ENCODE peak calls at places on chromosome 6, in five cellular contexts. A is prostate gland, I is A549, R is Panc1, J is psoas muscle. B is an unnamed sample. For H3K4me1, the result is how much of the 10 kb centered on the place peaks cover.

GRCh38 chr6:15904651-15905376 is 224.1 kb upstream of the MYLIP start:
- DNase-seq in I (no peak), R (no peak), J (no peak), A (no peak), B (no peak)

GRCh38 chr6:168293641-168294530 is 25.7 kb downstream of the DACT2 start:
- DNase-seq in I (no peak), J (no peak), R (no peak), A (no peak), B (no peak)

GRCh38 chr6:105036371-105036770 is 79.5 kb downstream of the LIN28B start:
- DNase-seq in R (no peak), J (no peak), I (no peak), A (no peak), B (no peak)

GRCh38 chr6:50850223-50850751 is 31.6 kb downstream of the TFAP2B start:
- DNase-seq in J (no peak), I (no peak), A (no peak), R (no peak), B (no peak)

GRCh38 chr6:55664581-55665223 is 85.7 kb upstream of the HMGCLL1 start:
- DNase-seq in I (no peak), J (no peak), R (no peak), A (no peak), B (no peak)

GRCh38 chr6:84687487-84687886 is 76.9 kb downstream of the TBX18 start:
- DNase-seq in A (no peak), I (no peak), R (no peak), J (no peak), B (no peak)

GRCh38 chr6:96926425-96926824 is 1.9 kb downstream of the KLHL32 start:
- DNase-seq in I (no peak), J (no peak), R (no peak), A (no peak), B (no peak)

GRCh38 chr6:166715065-166715464 is 88.0 kb upstream of the RPS6KA2 start:
- DNase-seq in J (no peak), I (no peak), R (no peak), A (no peak), B (no peak)

GRCh38 chr6:20778460-20778859 is 244.2 kb downstream of the CDKAL1 start:
- DNase-seq in A (no peak), J (no peak), I (no peak), R (no peak), B (no peak)

GRCh38 chr6:148557796-148558457 is 188.9 kb upstream of the UST start:
- DNase-seq in I (no peak), A (no peak), J (no peak), R (no peak), B (no peak)

GRCh38 chr6:159181914-159182313 is 12.7 kb downstream of the FNDC1 start:
- DNase-seq in A (no peak), I (no peak), J (no peak), R (no peak), B (no peak)

GRCh38 chr6:126267621-126268020 is 72.3 kb upstream of the CENPW start:
- DNase-seq in A (no peak), I (no peak), J (no peak), R (no peak), B (no peak)

GRCh38 chr6:141491684-141492083 is 641.0 kb upstream of the GJE1 start:
- DNase-seq in J (no peak), I (no peak), A (no peak), R (no peak), B (no peak)

GRCh38 chr6:144481527-144481926 is 196.4 kb downstream of the UTRN start:
- DNase-seq in A (no peak), J (no peak), R (no peak), I (no peak), B (no peak)

GRCh38 chr6:72649032-72649984 is 27.4 kb downstream of the KCNQ5 start:
- DNase-seq in I (no peak), J (no peak), A (no peak), R (peak), B (no peak)

GRCh38 chr6:117602899-117603588 is 733 bp upstream of the GOPC start:
- DNase-seq in I (no peak), A (no peak), J (no peak), R (no peak), B (no peak)

GRCh38 chr6:122381494-122382083 is 17.9 kb upstream of the HSF2 start:
- DNase-seq in J (peak), A (peak), R (peak), I (peak), B (peak)

GRCh38 chr6:48813821-48814220 is 649.2 kb downstream of the MMUT start:
- DNase-seq in R (no peak), J (no peak), A (no peak), I (no peak), B (no peak)

GRCh38 chr6:100269189-100269588 is 195.5 kb downstream of the SIM1 start:
- DNase-seq in I (no peak), R (no peak), A (no peak), J (no peak), B (no peak)

GRCh38 chr6:12716298-12716853 is at the start of gene PHACTR1:
- DNase-seq in R (no peak), I (no peak), J (no peak), A (no peak), B (no peak)

GRCh38 chr6:22231616-22232015 is 65.2 kb downstream of the PRL start:
- DNase-seq in A (no peak), R (no peak), J (no peak), I (no peak), B (no peak)

GRCh38 chr6:41027251-41027650 is 11.8 kb downstream of the UNC5CL start:
- DNase-seq in I (no peak), A (no peak), J (no peak), R (no peak), B (no peak)
- H3K4me3 ChIP-seq in I (peak), A (peak), J (peak), R (peak), B (peak)

DNA sequence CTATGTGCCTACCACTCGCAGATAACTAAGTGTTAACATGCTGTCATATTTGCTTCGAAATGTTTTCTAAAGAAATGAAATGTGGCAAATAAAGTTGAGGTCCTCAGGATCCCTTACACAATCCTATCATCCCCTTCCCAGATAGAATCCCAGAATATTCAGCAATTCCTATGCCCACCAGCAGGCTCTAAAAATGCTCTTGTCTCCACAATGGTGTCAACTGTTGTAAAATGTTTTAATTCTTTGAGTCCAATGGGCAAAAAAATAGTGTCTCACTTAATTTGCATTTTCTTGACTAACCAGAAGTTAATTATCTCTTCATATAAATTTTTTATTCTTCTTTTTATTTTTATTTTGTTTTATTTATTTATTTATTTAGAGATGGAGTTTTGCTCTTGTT is 103.9 kb upstream of the MAP7 start:
- DNase-seq in R (no peak), I (no peak), J (no peak), A (no peak), B (no peak)
- H3K27ac ChIP-seq in R (no peak), I (no peak), J (no peak), A (no peak), B (no peak)

GRCh38 chr6:130178692-130179091 is 44.1 kb downstream of the SAMD3 start:
- DNase-seq in I (peak), R (no peak), J (no peak), A (no peak), B (no peak)

GRCh38 chr6:130176378-130176777 is 46.4 kb downstream of the SAMD3 start:
- DNase-seq in I (no peak), J (no peak), A (no peak), R (no peak), B (no peak)
- H3K4me1 ChIP-seq in I (under half), J (under half), A (under half), R (under half), B (under half)

GRCh38 chr6:134902074-134902861 is 47.6 kb downstream of the ALDH8A1 start:
- DNase-seq in I (no peak), J (no peak), A (no peak), R (no peak), B (no peak)
- H3K4me3 ChIP-seq in I (no peak), J (no peak), A (no peak), R (no peak), B (no peak)

DNA sequence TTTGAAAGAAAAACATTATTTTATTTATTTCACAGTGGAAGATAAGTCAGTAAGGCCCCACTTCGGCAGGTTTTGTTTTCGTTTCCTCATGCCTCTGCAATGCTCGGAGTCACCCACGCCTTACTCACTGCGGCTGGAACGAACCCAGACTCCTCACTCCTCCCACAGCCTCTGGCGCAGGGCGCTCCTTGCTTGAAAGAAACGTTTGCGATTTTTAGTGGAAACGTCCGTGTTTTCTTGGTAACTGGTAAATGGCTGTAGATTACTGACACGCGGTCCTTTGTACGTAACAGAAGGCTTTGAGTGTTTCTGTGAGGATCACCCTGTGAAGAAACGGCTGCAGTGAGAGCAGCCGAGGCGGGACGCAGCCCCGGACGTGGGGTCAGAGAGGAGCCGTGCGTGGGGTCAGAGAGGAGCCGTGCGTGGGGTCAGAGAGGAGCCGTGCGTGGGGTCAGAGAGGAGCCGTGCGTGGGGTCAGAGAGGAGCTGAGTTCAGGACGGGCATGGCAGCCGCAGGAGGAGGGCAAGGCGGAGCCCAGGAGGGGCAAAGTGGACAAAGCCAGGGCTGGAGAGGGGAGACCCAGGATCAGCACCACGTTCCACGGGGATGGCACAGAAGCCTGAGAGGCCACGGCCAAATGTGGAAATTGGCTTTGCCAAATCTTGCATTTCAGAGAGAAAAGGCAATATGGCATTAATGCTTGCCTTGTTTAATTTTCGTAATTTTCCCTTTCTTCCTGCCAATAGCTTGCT is 198.6 kb upstream of the THBS2 start:
- DNase-seq in J (peak), I (no peak), R (peak), A (no peak), B (peak)
- H3K27ac ChIP-seq in J (peak), I (no peak), R (peak), A (no peak), B (peak)

GRCh38 chr6:14274552-14275492 is 157.2 kb downstream of the CD83 start:
- DNase-seq in J (no peak), I (no peak), A (peak), R (no peak), B (no peak)
- H3K4me1 ChIP-seq in J (under half), I (under half), A (under half), R (under half), B (under half)

B was measured in heart right ventricle.